ENCODE peak calls at places on chromosomes 11 and 22, in seven cellular contexts. T is hepatocyte, C is IMR-90, O is H9, P is H1, F is K562, A is DND-41. I is an unnamed sample. For H4K20me1, the result is how much of the 10 kb centered on the place peaks cover.

GRCh38 chr22:23315341-23315917 is 135.1 kb downstream of the BCR start:
- DNase-seq in C (peak), O (peak), T (peak), A (peak), P (peak), F (peak), I (peak)

GRCh38 chr11:38005597-38005996 is 1407.6 kb upstream of the RAG2 start:
- DNase-seq in F (no peak), O (no peak), C (peak), P (no peak), T (no peak), A (no peak), I (no peak)

GRCh38 chr22:23278883-23279675 is 98.8 kb downstream of the BCR start:
- DNase-seq in F (peak), O (no peak), P (no peak), A (no peak), C (no peak), T (no peak), I (no peak)

GRCh38 chr11:11706022-11706421 is 84.2 kb upstream of the GALNT18 start:
- DNase-seq in P (no peak), T (no peak), F (no peak), C (no peak), A (no peak), O (peak), I (peak)

GRCh38 chr11:58927393-58928081 is 11.8 kb upstream of the GLYATL1 start:
- DNase-seq in P (peak), O (peak), C (peak), T (peak), A (peak), F (no peak), I (peak)

GRCh38 chr22:45574069-45574703 is 71.5 kb downstream of the FBLN1 start:
- DNase-seq in T (peak), P (no peak), C (no peak), O (no peak), A (no peak), F (no peak), I (peak)

GRCh38 chr11:133041928-133042890 is 490.1 kb downstream of the OPCML start:
- DNase-seq in C (no peak), A (no peak), P (no peak), O (no peak), T (no peak), F (no peak), I (no peak)

GRCh38 chr11:64571050-64571409 is 20.0 kb upstream of the SLC22A12 start:
- DNase-seq in T (no peak), F (no peak), C (no peak), P (no peak), O (no peak), A (no peak), I (no peak)

GRCh38 chr11:73284106-73284505 is 12.0 kb downstream of the P2RY6 start:
- DNase-seq in T (no peak), A (no peak), C (no peak), P (no peak), F (no peak), O (no peak), I (no peak)

GRCh38 chr11:66112640-66113098 is 42.6 kb downstream of the PACS1 start:
- DNase-seq in F (no peak), O (no peak), A (no peak), P (no peak), C (peak), T (no peak), I (no peak)

GRCh38 chr22:48369789-48370507 is 1457.7 kb downstream of the BRD1 start:
- DNase-seq in C (no peak), A (no peak), O (peak), T (peak), F (no peak), P (peak), I (peak)

GRCh38 chr11:126164781-126165180 is 46.7 kb downstream of the RPUSD4 start:
- DNase-seq in T (no peak), F (no peak), P (no peak), O (no peak), A (no peak), C (no peak), I (no peak)

GRCh38 chr11:66676931-66677598 is 622 bp downstream of the RBM4B start:
- DNase-seq in P (no peak), A (no peak), O (no peak), T (no peak), C (peak), F (no peak), I (peak)

GRCh38 chr11:94134651-94135512 is 6.2 kb downstream of the PANX1 start:
- DNase-seq in T (peak), A (no peak), P (no peak), O (no peak), C (peak), F (peak), I (peak)

GRCh38 chr11:11463397-11463796 is 110.3 kb upstream of the CSNK2A3 start:
- DNase-seq in F (no peak), O (no peak), T (peak), P (no peak), A (no peak), C (no peak), I (no peak)

GRCh38 chr11:46381046-46381835 is at the start of gene MDK:
- DNase-seq in C (no peak), O (peak), A (peak), F (peak), P (peak), T (peak), I (peak)

GRCh38 chr11:63985812-63986155 is 454 bp upstream of the OTUB1 start:
- DNase-seq in T (no peak), A (peak), F (peak), C (no peak), P (no peak), O (no peak), I (peak)

GRCh38 chr11:64518928-64519327 is 72.1 kb upstream of the SLC22A12 start:
- DNase-seq in F (no peak), C (no peak), P (no peak), A (no peak), T (no peak), O (no peak), I (no peak)

GRCh38 chr11:120392791-120393190 is 56.6 kb downstream of the ARHGEF12 start:
- DNase-seq in T (no peak), O (no peak), P (no peak), A (no peak), C (peak), F (no peak), I (no peak)

GRCh38 chr22:46076651-46077339 is 73.5 kb upstream of the PPARA start:
- DNase-seq in C (peak), F (no peak), O (no peak), P (no peak), T (no peak), A (no peak), I (peak)

GRCh38 chr11:1384206-1384965 is 5.3 kb upstream of the BRSK2 start:
- DNase-seq in T (no peak), P (no peak), C (peak), A (no peak), O (no peak), F (no peak), I (peak)

GRCh38 chr11:84319853-84320252 is 1033.7 kb upstream of the CCDC90B start:
- DNase-seq in F (no peak), C (no peak), P (no peak), A (no peak), O (no peak), T (no peak), I (no peak)

GRCh38 chr11:78564037-78564888 is 10.4 kb downstream of the NARS2 start:
- DNase-seq in A (peak), P (no peak), C (peak), O (no peak), T (peak), F (peak), I (peak)

GRCh38 chr22:41260871-41261270 is 20.1 kb upstream of the CHADL start:
- DNase-seq in P (no peak), A (no peak), F (no peak), C (no peak), T (no peak), O (no peak), I (peak)
- H4K20me1 ChIP-seq in P (under half), A (under half), F (under half), C (under half), T (under half), O (under half), I (under half)

GRCh38 chr11:19844806-19845205 is 132.2 kb downstream of the NAV2 start:
- DNase-seq in P (no peak), O (no peak), A (no peak), C (no peak), T (no peak), F (no peak), I (no peak)
- H4K20me1 ChIP-seq in P (under half), O (under half), A (under half), C (under half), T (under half), F (under half), I (under half)

DNA sequence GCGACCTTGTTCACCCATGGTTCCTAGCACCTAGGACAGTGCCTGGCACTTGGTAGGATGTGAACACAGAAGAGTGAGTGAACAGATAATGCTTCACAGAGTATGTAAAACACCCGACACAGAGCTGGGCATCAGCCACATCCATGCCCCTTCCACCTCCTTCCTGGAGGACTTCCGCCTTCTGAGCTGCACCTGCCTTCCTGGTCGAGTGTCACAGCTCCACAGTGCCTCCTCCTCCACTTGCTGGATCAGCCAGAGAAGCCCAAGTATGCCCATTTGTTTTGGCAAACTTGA is 20.1 kb downstream of the PRDM11 start:
- DNase-seq in C (no peak), F (no peak), A (no peak), T (no peak), O (no peak), P (no peak), I (peak)
- H4K20me1 ChIP-seq in C (under half), F (under half), A (under half), T (under half), O (under half), P (under half), I (under half)

DNA sequence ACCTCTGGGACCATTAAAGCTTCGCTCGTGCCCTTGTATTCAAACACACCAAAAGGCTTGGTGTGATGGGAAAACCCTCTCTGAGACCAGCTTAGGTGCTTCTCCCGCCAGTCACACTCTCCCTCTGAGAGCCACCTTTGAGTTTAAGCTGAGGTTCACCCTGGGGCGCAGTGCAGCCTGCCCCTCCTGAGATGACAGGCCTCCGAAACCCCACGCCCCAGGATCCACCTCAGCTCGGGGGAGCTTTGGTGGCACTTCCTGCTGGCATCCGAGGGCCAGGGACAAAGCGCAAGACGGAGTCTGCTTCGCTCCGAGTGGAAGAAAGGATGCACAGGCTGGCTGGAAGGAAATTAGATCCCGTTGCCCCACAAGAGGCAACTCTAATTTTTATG is 134.5 kb downstream of the CEP164 start:
- DNase-seq in P (no peak), C (no peak), O (no peak), T (no peak), A (no peak), F (no peak), I (peak)
- H4K20me1 ChIP-seq in P (under half), C (under half), O (under half), T (under half), A (under half), F (under half), I (under half)

GRCh38 chr22:30299322-30299721 is 10.0 kb upstream of the CASTOR1 start:
- DNase-seq in P (no peak), C (no peak), O (no peak), F (no peak), A (no peak), T (no peak), I (no peak)
- H4K20me1 ChIP-seq in P (under half), C (under half), O (under half), F (under half), A (under half), T (under half), I (half or more)

GRCh38 chr22:42955842-42956241 is 59.1 kb downstream of the PACSIN2 start:
- DNase-seq in T (no peak), O (no peak), P (no peak), C (no peak), F (no peak), A (no peak), I (no peak)
- H4K20me1 ChIP-seq in T (under half), O (under half), P (under half), C (under half), F (under half), A (half or more), I (under half)